ENCODE peak calls at places on chromosomes 12 and 14, in eight cellular contexts. H, G, R, N, U, F, W and E are unnamed samples.

GRCh38 chr12:123118397-123118945 is 32.4 kb downstream of the PITPNM2 start:
- DNase-seq in N (no peak), U (no peak), G (no peak), F (no peak), R (no peak), H (no peak), W (no peak), E (no peak)

GRCh38 chr12:115988193-115988592 is 289.3 kb downstream of the MED13L start:
- DNase-seq in U (no peak), G (no peak), N (no peak), H (no peak), W (no peak), F (no peak), R (no peak), E (no peak)

GRCh38 chr12:93015970-93016751 is 87.1 kb upstream of the EEA1 start:
- DNase-seq in R (no peak), W (no peak), N (peak; percentile 81), H (no peak), G (no peak), U (no peak), F (no peak), E (peak; percentile 23)

GRCh38 chr14:64826845-64827244 is 52.9 kb downstream of the SPTB start:
- DNase-seq in N (no peak), R (no peak), H (no peak), F (no peak), U (no peak), W (no peak), G (no peak), E (no peak)

GRCh38 chr14:63938198-63939005 is 85.6 kb downstream of the SYNE2 start:
- DNase-seq in U (no peak), R (no peak), F (no peak), N (no peak), H (no peak), W (peak; percentile 45), G (peak; percentile 21), E (no peak)

GRCh38 chr14:92649934-92650545 is 98.4 kb downstream of the LGMN start:
- DNase-seq in N (peak; percentile 97), F (peak; percentile 56), W (peak; percentile 68), U (no peak), G (no peak), H (peak; percentile 60), R (peak; percentile 87), E (no peak)

GRCh38 chr12:28443337-28443736 is 253.1 kb downstream of the CCDC91 start:
- DNase-seq in G (no peak), U (no peak), W (no peak), R (peak; percentile 22), H (no peak), N (no peak), F (no peak), E (no peak)

GRCh38 chr12:103442187-103442564 is 53.6 kb downstream of the C12orf42 start:
- DNase-seq in H (no peak), F (no peak), W (no peak), U (no peak), R (no peak), G (no peak), N (no peak), E (no peak)

GRCh38 chr12:8860165-8860961 is 37.9 kb downstream of the A2ML1 start:
- DNase-seq in R (peak; percentile 15), U (no peak), H (peak; percentile 30), G (peak; percentile 43), W (peak; percentile 59), F (peak; percentile 29), N (peak; percentile 38), E (no peak)

DNA sequence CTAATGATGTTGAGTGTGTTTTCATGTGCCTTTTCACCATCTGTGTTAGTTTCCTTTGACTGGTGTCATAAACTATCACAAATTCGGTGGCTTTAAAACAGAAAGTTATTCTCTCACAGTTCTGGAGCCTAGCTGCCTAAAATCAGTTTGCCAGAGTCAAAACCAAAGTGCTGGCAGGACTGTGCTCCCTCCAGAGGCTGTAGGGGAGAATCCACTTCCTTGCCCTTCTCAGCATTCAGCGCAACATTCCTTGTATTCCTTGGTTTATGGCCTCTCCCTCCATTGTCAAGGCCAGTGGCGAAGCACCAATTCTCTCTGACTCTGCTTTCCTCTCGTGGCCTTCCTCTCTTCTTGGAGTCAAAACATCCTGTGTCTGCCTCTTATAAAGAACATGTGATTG is 174.2 kb upstream of the PDE3A start:
- DNase-seq in F (no peak), W (no peak), N (no peak), H (no peak), R (no peak), G (no peak), U (no peak), E (no peak)
- TF ChIP-seq CTCF in F (peak; percentile 51), W (no peak), N (no peak), H (no peak), R (peak; percentile 44), G (no peak), U (no peak), E (peak; percentile 41)

GRCh38 chr14:100076133-100076532 is 10.9 kb downstream of the EVL start:
- DNase-seq in R (no peak), W (peak; percentile 36), G (peak; percentile 42), U (no peak), N (no peak), F (no peak), H (no peak), E (no peak)
- TF ChIP-seq CTCF in R (peak; percentile 11), W (peak; percentile 4), G (peak; percentile 43), U (no peak), N (peak; percentile 33), F (peak; percentile 32), H (peak; percentile 14), E (no peak)

DNA sequence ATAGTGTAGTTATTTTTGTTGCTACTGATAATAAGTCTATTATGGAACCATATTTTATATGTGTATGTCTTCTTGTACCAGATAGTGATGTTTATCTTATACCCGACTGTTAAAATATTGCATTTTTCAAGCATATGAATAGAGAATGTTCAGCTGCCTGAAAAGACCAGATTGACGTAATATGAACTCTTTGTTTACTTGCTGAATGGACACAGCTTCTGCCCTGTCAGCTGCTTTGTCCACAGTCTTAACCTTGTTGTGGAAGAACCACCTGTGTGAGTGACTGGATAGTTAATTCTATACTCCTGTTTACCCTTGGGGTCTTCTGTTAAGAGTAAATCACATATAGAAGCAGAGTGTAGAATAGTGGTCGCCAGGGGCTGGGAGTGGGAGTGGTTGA is 109.3 kb downstream of the LGR5 start:
- DNase-seq in H (no peak), W (no peak), R (no peak), F (no peak), N (no peak), U (no peak), G (no peak), E (no peak)
- TF ChIP-seq CTCF in H (no peak), W (no peak), R (no peak), F (no peak), N (no peak), U (no peak), G (no peak), E (no peak)

GRCh38 chr12:98373982-98374381 is 141.4 kb upstream of the TMPO start:
- DNase-seq in W (no peak), F (no peak), U (no peak), R (no peak), G (no peak), H (no peak), N (no peak), E (no peak)
- TF ChIP-seq CTCF in W (no peak), F (no peak), U (no peak), R (peak; percentile 9), G (peak; percentile 2), H (no peak), N (peak; percentile 28), E (peak; percentile 38)

DNA sequence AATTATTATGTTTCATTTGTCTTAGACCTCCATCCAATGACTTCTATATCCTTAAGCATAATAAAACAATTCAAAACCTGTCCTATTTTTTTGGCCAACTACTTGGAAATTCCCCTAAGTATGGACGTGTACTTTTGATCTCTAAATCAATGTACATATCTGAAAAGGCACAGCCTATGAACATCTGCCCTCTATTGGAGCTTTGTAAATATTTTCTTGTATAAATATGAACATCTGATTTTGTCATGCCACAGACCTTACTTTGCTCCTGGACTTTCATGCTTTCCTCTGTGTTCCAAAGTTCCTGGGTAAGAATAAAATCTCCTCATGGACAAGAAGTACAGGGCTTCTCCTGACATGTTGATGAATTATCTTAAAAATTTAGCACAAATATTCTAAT is 1211.9 kb downstream of the GALC start:
- DNase-seq in U (no peak), R (no peak), F (no peak), W (no peak), H (no peak), N (no peak), G (no peak), E (no peak)
- TF ChIP-seq CTCF in U (no peak), R (no peak), F (no peak), W (no peak), H (no peak), N (no peak), G (no peak), E (no peak)

GRCh38 chr12:68501226-68501625 is 109.5 kb upstream of the RAP1B start:
- DNase-seq in W (no peak), R (no peak), G (no peak), U (no peak), F (no peak), N (no peak), H (no peak), E (no peak)

GRCh38 chr12:68499616-68500015 is 111.1 kb upstream of the RAP1B start:
- DNase-seq in G (no peak), H (no peak), F (no peak), W (no peak), U (no peak), R (no peak), N (no peak), E (no peak)

GRCh38 chr12:68497702-68498101 is 113.0 kb upstream of the RAP1B start:
- DNase-seq in R (no peak), H (no peak), G (no peak), N (peak; percentile 87), F (no peak), W (no peak), U (no peak), E (no peak)

GRCh38 chr12:68497112-68497511 is 113.6 kb upstream of the RAP1B start:
- DNase-seq in W (no peak), U (no peak), H (no peak), G (peak; percentile 23), F (no peak), N (no peak), R (no peak), E (no peak)

DNA sequence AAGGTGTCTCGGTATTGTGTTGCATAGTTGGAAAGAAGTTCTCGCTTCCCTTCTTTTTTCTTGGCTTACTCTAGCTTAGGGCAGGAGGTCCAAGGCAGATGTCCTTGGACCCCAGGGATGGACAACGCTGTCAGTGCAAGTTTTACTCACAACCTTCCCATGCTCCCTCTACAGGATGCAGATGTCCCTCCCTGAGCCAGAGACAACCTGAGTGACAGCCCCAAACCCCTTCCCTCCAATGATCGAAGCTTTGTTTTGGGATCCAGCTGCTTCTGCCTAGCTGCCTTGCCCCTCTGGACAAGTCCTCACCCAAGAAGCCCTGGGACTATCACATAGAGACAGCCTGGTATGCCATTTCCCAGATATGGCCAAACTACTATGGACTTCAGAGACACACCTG is 112.0 kb upstream of the RAP1B start:
- DNase-seq in W (no peak), N (no peak), G (no peak), R (no peak), F (no peak), U (no peak), H (no peak), E (no peak)
- TF ChIP-seq CTCF in W (no peak), N (no peak), G (no peak), R (no peak), F (no peak), U (no peak), H (no peak), E (no peak)

GRCh38 chr12:75910452-75910722 is 121.2 kb downstream of the PHLDA1 start:
- DNase-seq in F (no peak), R (no peak), G (no peak), H (no peak), U (no peak), W (no peak), N (no peak), E (no peak)
- TF ChIP-seq CTCF in F (no peak), R (no peak), G (no peak), H (no peak), U (no peak), W (no peak), N (no peak), E (no peak)